ENCODE peak calls at places on chromosome 2, in four cellular contexts. T, X, D and P are unnamed samples.
A peak's percentile ranks its signal among the peaks of the same experiment; 100 is the strongest.

GRCh38 chr2:98102878-98103277 is 15.9 kb downstream of the VWA3B start:
- DNase-seq in T (no peak), X (no peak), D (no peak), P (no peak)

GRCh38 chr2:105872142-105872728 is 127.5 kb downstream of the NCK2 start:
- DNase-seq in T (no peak), X (no peak), D (no peak), P (no peak)

GRCh38 chr2:24594283-24594682 is 103.2 kb downstream of the NCOA1 start:
- DNase-seq in T (no peak), X (no peak), D (no peak), P (no peak)

GRCh38 chr2:985317-985898 is 34.8 kb downstream of the SNTG2 start:
- DNase-seq in T (no peak), X (no peak), D (no peak), P (no peak)

GRCh38 chr2:218022131-218022850 is 19.5 kb upstream of the TNS1 start:
- DNase-seq in T (no peak), X (no peak), D (no peak), P (no peak)

GRCh38 chr2:75432761-75433361 is 127.9 kb downstream of the EVA1A start:
- DNase-seq in T (no peak), X (peak; percentile 96), D (no peak), P (peak; percentile 20)

GRCh38 chr2:239944706-239945551 is 80.2 kb downstream of the NDUFA10 start:
- DNase-seq in T (peak; percentile 10), X (no peak), D (no peak), P (peak; percentile 62)

GRCh38 chr2:142321706-142322280 is 191.0 kb upstream of the LRP1B start:
- DNase-seq in T (no peak), X (no peak), D (no peak), P (no peak)

GRCh38 chr2:126571403-126571802 is 84.6 kb upstream of the GYPC start:
- DNase-seq in T (no peak), X (no peak), D (peak; percentile 11), P (no peak)

GRCh38 chr2:119428488-119429224 is 3.0 kb upstream of the TMEM37 start:
- DNase-seq in T (no peak), X (no peak), D (no peak), P (no peak)

GRCh38 chr2:161208527-161209139 is 48.4 kb downstream of the TANK start:
- DNase-seq in T (no peak), X (no peak), D (peak; percentile 80), P (no peak)

GRCh38 chr2:86035883-86036789 is 69.5 kb downstream of the POLR1A start:
- DNase-seq in T (peak; percentile 90), X (peak; percentile 71), D (no peak), P (peak; percentile 77)

GRCh38 chr2:159030674-159031380 is 62.4 kb downstream of the TANC1 start:
- DNase-seq in T (no peak), X (no peak), D (peak; percentile 75), P (no peak)

GRCh38 chr2:237858294-237859081 is 935 bp upstream of the RAMP1 start:
- DNase-seq in T (peak; percentile 61), X (peak; percentile 11), D (peak; percentile 62), P (no peak)

GRCh38 chr2:10844083-10844482 is 31.5 kb upstream of the PDIA6 start:
- DNase-seq in T (no peak), X (no peak), D (no peak), P (no peak)

GRCh38 chr2:223084873-223085272 is 32.9 kb downstream of the KCNE4 start:
- DNase-seq in T (no peak), X (no peak), D (no peak), P (no peak)

GRCh38 chr2:100606740-100607343 is 44.0 kb downstream of the PDCL3 start:
- DNase-seq in T (no peak), X (no peak), D (peak; percentile 48), P (peak; percentile 37)

GRCh38 chr2:127143851-127144782 is 37.2 kb upstream of the BIN1 start:
- DNase-seq in T (no peak), X (no peak), D (no peak), P (no peak)

GRCh38 chr2:149098722-149099121 is 60.2 kb downstream of the LYPD6B start:
- DNase-seq in T (no peak), X (no peak), D (no peak), P (no peak)

GRCh38 chr2:226618875-226619605 is 180.6 kb downstream of the IRS1 start:
- DNase-seq in T (no peak), X (no peak), D (no peak), P (no peak)

GRCh38 chr2:113709022-113709421 is 47.4 kb downstream of the SLC35F5 start:
- DNase-seq in T (no peak), X (no peak), D (no peak), P (no peak)

GRCh38 chr2:40556298-40556697 is 104.4 kb upstream of the SLC8A1 start:
- DNase-seq in T (no peak), X (no peak), D (no peak), P (no peak)

GRCh38 chr2:58875462-58875861 is 634.3 kb upstream of the FANCL start:
- DNase-seq in T (no peak), X (no peak), D (no peak), P (no peak)

GRCh38 chr2:217864960-217865359 is 137.8 kb downstream of the TNS1 start:
- DNase-seq in T (no peak), X (peak; percentile 36), D (no peak), P (peak; percentile 54)

GRCh38 chr2:132465917-132466316 is 49.3 kb downstream of the GPR39 start:
- DNase-seq in T (no peak), X (no peak), D (no peak), P (no peak)

GRCh38 chr2:75142081-75142480 is 57.2 kb downstream of the TACR1 start:
- DNase-seq in T (no peak), X (no peak), D (no peak), P (no peak)

GRCh38 chr2:210225461-210225798 is 183 bp upstream of the ACADL start:
- DNase-seq in T (no peak), X (no peak), D (no peak), P (no peak)

GRCh38 chr2:185618630-185619029 is 120.0 kb upstream of the FSIP2 start:
- DNase-seq in T (no peak), X (no peak), D (no peak), P (no peak)

GRCh38 chr2:24838541-24838940 is 45.3 kb downstream of the CENPO start:
- DNase-seq in T (no peak), X (no peak), D (no peak), P (no peak)

GRCh38 chr2:55923091-55923977 is at the start of gene EFEMP1:
- DNase-seq in T (no peak), X (no peak), D (no peak), P (peak; percentile 23)

GRCh38 chr2:241122376-241123002 is 20.4 kb upstream of the MTERF4 start:
- DNase-seq in T (no peak), X (no peak), D (no peak), P (no peak)

GRCh38 chr2:222743263-222743865 is 71.9 kb downstream of the MOGAT1 start:
- DNase-seq in T (peak; percentile 35), X (no peak), D (no peak), P (no peak)

GRCh38 chr2:45946023-45946422 is 294.5 kb downstream of the PRKCE start:
- DNase-seq in T (no peak), X (no peak), D (no peak), P (no peak)

GRCh38 chr2:180980185-180980942 is at the start of gene UBE2E3:
- DNase-seq in T (peak; percentile 43), X (no peak), D (peak; percentile 92), P (peak; percentile 56)

GRCh38 chr2:60476206-60476946 is 77.1 kb downstream of the BCL11A start:
- DNase-seq in T (no peak), X (no peak), D (no peak), P (no peak)

DNA sequence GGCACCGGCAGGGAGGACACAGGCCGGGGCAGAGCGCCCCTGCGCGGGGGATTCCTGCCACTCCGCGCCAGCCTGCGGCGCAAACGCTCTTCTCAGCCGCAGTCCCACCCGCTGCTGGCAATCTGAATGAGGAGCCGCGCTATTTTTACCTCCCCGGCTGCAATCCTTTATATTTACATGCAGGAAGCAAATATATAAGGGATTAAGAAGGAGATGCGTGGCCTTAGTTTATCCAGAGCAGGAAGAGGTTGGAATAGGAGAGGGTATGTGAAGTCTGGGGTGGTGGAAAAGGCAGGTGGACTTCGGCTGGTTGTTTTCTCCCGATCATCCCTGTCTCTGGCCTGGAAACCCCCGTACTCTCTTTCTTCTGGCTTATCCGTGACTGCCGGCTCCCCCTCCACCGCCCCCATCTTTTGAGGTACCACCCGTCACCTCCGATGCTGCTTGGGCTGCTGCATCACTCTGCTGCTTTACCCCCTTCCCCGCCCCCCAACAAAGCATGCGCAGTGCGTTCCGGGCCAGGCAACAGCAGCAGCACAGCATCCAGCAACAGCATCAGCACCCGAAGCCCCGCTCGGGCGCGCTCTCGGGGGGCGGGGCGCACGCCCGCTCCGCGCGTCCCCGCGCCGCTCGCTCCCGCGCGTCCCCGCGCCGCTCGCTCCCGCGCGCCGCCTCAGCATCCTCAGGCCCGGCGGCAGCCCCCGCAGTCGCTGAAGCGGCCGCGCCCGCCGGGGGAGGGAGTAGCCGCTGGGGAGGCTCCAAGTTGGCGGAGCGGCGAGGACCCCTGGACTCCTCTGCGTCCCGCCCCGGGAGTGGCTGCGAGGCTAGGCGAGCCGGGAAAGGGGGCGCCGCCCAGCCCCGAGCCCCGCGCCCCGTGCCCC is at the start of gene ADAM23:
- DNase-seq in T (no peak), X (no peak), D (peak; percentile 2), P (peak; percentile 65)
- TF ChIP-seq SPI1 in T (no peak), X (no peak), D (no peak), P (no peak)

DNA sequence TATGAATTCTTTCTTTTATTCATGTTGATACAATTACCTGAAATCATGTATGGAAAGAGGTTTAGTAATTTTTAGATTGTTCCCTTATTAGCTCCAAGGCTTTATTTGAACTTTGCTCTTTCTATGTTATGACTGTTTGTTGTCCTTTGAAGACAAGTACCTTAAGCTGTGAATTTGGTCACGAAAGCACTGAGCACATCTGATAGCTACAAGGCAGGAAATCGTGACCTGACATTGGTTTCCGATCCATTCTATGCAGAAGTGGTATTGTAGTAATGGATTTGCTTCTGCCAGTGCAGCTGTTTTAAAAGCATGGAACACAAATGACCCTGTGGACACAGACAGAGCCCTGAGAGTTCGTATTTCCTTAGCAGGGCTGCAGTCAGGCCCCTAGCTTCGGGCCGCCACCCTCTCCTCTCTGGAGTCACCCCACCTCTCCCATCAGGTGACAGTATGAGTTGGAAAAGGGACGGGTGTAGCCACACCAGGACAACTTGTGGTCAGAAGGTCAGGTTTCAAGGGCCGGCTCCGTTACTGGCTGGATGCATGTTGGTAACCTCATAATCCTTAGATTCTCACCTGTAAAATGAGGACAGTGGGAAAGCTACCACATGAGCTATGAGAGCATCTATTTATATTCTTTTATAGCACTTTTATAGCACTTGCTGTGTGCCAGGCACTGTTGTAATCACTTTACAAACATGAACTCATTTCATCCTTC is 70.1 kb downstream of the SPATS2L start:
- DNase-seq in T (no peak), X (no peak), D (peak; percentile 51), P (no peak)
- TF ChIP-seq POLR2AphosphoS5 in T (no peak), X (no peak), D (no peak), P (no peak)

GRCh38 chr2:15941483-15941853 is 1.1 kb downstream of the MYCN start:
- DNase-seq in T (no peak), X (no peak), D (no peak), P (peak; percentile 16)
- TF ChIP-seq SPI1 in T (no peak), X (no peak), D (no peak), P (no peak)

GRCh38 chr2:228768818-228769217 is 502.3 kb downstream of the PID1 start:
- DNase-seq in T (no peak), X (no peak), D (no peak), P (no peak)

GRCh38 chr2:228767196-228767595 is 503.9 kb downstream of the PID1 start:
- DNase-seq in T (no peak), X (no peak), D (no peak), P (no peak)

GRCh38 chr2:228771719-228772254 is 499.3 kb downstream of the PID1 start:
- DNase-seq in T (no peak), X (no peak), D (no peak), P (no peak)

GRCh38 chr2:228774548-228774947 is 496.5 kb downstream of the PID1 start:
- DNase-seq in T (no peak), X (no peak), D (no peak), P (no peak)

GRCh38 chr2:228771306-228771705 is 499.8 kb downstream of the PID1 start:
- DNase-seq in T (no peak), X (no peak), D (no peak), P (no peak)
- TF ChIP-seq POLR2AphosphoS5 in T (no peak), X (no peak), D (no peak), P (no peak)